ENCODE peak calls at places on chromosome 10, in five cellular contexts. H is CD8-positive, alpha-beta T cell; S is BE2C; U is epithelial cell of esophagus; Y is mammary epithelial cell. Z is an unnamed sample.

GRCh38 chr10:32629910-32630309 is 184.0 kb downstream of the CCDC7 start:
- DNase-seq in H (no peak), S (no peak), U (no peak), Y (no peak), Z (no peak)

GRCh38 chr10:63554666-63555065 is 33.5 kb downstream of the REEP3 start:
- DNase-seq in H (peak; percentile 46), S (no peak), U (peak; percentile 40), Y (peak; percentile 82), Z (peak; percentile 31)

GRCh38 chr10:133067152-133068090 is 20.3 kb upstream of the ADGRA1 start:
- DNase-seq in H (no peak), S (no peak), U (no peak), Y (no peak), Z (no peak)

GRCh38 chr10:77508076-77508475 is 129.5 kb downstream of the KCNMA1 start:
- DNase-seq in H (no peak), S (no peak), U (no peak), Y (no peak), Z (no peak)

GRCh38 chr10:128526793-128527375 is 400.7 kb upstream of the MKI67 start:
- DNase-seq in H (no peak), S (peak; percentile 81), U (no peak), Y (no peak), Z (peak; percentile 92)

GRCh38 chr10:132873395-132873794 is 69.0 kb downstream of the CFAP46 start:
- DNase-seq in H (no peak), S (no peak), U (no peak), Y (no peak), Z (no peak)

GRCh38 chr10:3783721-3784432 is 1.1 kb downstream of the KLF6 start:
- DNase-seq in H (no peak), S (peak; percentile 52), U (peak; percentile 39), Y (peak; percentile 34), Z (peak; percentile 30)

GRCh38 chr10:3255616-3256015 is 83.0 kb upstream of the PITRM1 start:
- DNase-seq in H (no peak), S (no peak), U (no peak), Y (no peak), Z (no peak)

GRCh38 chr10:101219137-101219945 is 9.9 kb downstream of the LBX1 start:
- DNase-seq in H (no peak), S (no peak), U (no peak), Y (no peak), Z (no peak)

GRCh38 chr10:20892011-20892585 is 5.0 kb downstream of the NEBL start:
- DNase-seq in H (no peak), S (no peak), U (no peak), Y (no peak), Z (no peak)

DNA sequence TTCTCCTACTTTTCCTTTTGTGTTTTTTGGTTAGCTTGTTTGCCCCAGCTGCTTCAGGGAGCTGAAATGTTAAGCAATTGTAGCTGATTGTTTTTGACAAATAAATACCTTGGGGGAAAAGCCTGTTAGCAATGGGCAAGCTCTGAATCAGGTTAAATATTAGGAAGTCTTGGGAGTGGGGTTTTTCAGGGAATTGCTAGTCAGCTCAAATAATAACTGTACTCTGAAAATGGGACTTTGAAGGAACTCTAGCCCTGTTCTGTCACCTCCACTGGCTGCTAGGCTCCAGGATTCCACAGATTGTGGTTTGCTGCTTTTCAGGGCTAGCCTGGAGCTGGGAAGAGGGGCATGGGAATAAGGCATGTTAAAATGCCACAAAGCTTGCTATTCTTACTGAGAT is 39.5 kb downstream of the ADK start:
- DNase-seq in H (no peak), S (no peak), U (no peak), Y (no peak), Z (peak; percentile 41)
- H3K4me3 ChIP-seq in H (no peak overlapping the region), S (no peak overlapping the region), U (peak overlapping the region; percentile 5), Y (peak overlapping the region; percentile 6), Z (peak overlapping the region; percentile 2)

DNA sequence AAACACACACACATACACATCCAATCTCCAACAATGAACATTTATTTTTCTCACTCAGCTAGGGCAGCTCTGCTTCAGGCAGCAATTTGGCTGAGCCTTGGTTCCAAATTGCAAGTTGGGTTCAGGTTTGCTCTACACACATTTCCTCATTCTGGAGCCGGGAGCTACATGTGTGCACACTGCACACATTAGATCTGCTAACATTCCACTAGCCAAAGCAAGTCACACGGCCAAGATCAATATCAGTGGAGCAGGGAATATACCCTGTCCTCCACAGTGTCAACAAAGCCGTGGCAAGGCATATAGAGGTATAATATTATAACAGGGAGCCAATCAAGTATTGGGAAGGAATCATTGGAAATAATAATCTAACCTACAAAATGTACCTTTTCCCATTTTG is 57.5 kb upstream of the PPP1R3C start:
- DNase-seq in H (no peak), S (no peak), U (no peak), Y (no peak), Z (no peak)
- H3K4me3 ChIP-seq in H (no peak overlapping the region), S (no peak overlapping the region), U (no peak overlapping the region), Y (no peak overlapping the region), Z (no peak overlapping the region)

DNA sequence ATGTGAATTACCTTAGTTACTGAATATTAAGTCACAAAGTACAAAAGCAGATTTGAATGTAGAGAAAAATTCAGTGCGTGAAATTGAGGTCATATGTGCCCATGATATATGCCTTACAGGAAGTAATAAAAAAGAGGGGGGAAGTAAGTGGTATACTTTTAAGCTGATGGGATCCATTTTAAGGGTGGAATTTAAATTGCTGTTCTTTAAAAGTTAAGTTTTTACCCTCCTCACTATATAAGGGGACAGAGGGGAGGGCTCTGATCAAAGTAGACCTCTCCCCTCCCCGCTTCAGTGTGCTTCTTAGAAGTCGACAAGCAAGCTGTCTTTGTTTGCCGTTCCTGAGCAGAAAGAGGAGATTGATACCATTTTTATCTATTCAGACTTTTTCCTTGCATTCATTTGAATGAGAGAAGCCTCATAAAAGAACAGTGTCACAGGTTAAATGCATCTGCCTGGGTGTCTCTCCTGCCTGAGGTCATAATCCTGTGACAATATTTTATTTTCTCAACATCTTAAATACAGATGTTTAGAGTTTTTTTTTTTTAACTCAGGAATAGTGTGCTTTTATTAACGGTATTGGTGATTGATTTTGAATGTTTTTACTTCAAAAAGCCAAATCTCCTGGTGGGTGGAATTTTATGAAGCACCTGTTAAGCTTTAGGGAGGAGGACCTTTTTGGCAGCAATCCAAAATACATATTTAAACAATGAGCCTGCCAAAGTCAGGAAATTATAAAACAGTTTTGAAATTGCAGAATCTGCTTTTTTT is 141.6 kb downstream of the KAT6B start:
- DNase-seq in H (no peak), S (no peak), U (peak; percentile 35), Y (no peak), Z (no peak)
- H3K4me3 ChIP-seq in H (peak overlapping the region; percentile 5), S (no peak overlapping the region), U (no peak overlapping the region), Y (no peak overlapping the region), Z (no peak overlapping the region)

DNA sequence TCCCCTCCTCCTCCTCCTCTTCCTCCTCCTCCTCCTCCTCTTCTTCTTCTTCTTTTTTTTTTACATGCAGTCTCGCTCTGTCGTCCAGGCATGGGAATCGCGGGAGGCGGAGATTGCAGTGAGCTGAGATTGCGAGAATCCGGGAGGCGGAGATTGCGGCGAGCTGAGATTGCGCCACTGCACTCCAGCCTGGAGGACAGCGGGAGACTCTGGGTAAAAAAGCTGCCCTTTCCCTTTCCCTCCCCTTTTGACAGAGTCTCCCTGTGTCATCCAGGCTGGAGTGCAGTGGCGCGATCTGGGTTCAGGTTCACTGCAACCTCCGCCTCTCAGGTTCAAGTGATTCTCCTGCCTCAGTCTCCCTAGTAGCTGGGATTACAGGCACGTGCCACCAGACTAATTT is 168.1 kb upstream of the MALRD1 start:
- DNase-seq in H (no peak), S (no peak), U (no peak), Y (no peak), Z (no peak)
- H3K4me3 ChIP-seq in H (no peak overlapping the region), S (no peak overlapping the region), U (no peak overlapping the region), Y (no peak overlapping the region), Z (no peak overlapping the region)

GRCh38 chr10:43421201-43421507 is 12.2 kb upstream of the HNRNPF start:
- DNase-seq in H (no peak), S (no peak), U (no peak), Y (no peak), Z (no peak)
- H3K4me3 ChIP-seq in H (peak overlapping the region; percentile 92), S (peak overlapping the region; percentile 57), U (peak overlapping the region; percentile 48), Y (peak overlapping the region; percentile 27), Z (peak overlapping the region; percentile 49)

DNA sequence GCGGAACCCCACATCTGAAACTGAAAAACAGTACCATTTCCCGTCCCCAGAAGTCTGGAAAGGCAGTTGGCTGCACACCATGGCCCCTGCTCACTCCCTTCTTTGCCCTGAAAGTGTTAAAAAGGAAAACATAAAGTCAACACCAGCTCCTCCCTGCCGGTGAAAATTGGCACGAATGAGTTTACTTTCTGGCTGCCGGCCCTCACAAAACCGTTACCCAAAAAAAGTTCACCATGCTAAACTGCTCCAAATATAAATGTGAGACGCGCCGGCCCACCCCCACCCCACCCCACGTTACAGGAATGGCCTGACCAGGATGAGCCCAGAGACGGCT is 1.2 kb downstream of the DIP2C start:
- DNase-seq in H (no peak), S (no peak), U (no peak), Y (peak; percentile 4), Z (no peak)
- H3K4me3 ChIP-seq in H (no peak overlapping the region), S (peak overlapping the region; percentile 61), U (peak overlapping the region; percentile 47), Y (no peak overlapping the region), Z (peak overlapping the region; percentile 85)

Z was measured in SJCRH30.